ENCODE peak calls at places on chromosomes 2 and 18, in five cellular contexts. I is HepG2, Y is HCT116, J is SK-N-SH, E is GM12878. W is an unnamed sample.

GRCh38 chr18:55401638-55402191 is 186.3 kb downstream of the TCF4 start:
- DNase-seq in I (peak), Y (no peak), J (no peak), E (no peak), W (no peak)

GRCh38 chr2:215401896-215402379 is 33.9 kb downstream of the FN1 start:
- DNase-seq in I (no peak), Y (no peak), J (no peak), E (no peak), W (no peak)

GRCh38 chr2:696463-696862 is 19.3 kb upstream of the TMEM18 start:
- DNase-seq in I (no peak), Y (no peak), J (no peak), E (peak), W (no peak)

GRCh38 chr2:237557633-237558015 is 8.8 kb upstream of the PRLH start:
- DNase-seq in I (no peak), Y (no peak), J (no peak), E (no peak), W (no peak)

GRCh38 chr2:235605306-235605998 is 111.6 kb downstream of the AGAP1 start:
- DNase-seq in I (no peak), Y (no peak), J (peak), E (no peak), W (peak)

GRCh38 chr2:39719317-39719716 is 53.6 kb downstream of the TMEM178A start:
- DNase-seq in I (no peak), Y (no peak), J (no peak), E (no peak), W (no peak)

GRCh38 chr2:23283653-23284052 is 101.3 kb upstream of the KLHL29 start:
- DNase-seq in I (no peak), Y (no peak), J (no peak), E (no peak), W (no peak)

GRCh38 chr2:240991378-240992263 is 6.8 kb upstream of the SNED1 start:
- DNase-seq in I (peak), Y (peak), J (no peak), E (no peak), W (no peak)

GRCh38 chr2:167404896-167405295 is 516.6 kb downstream of the XIRP2 start:
- DNase-seq in I (no peak), Y (no peak), J (no peak), E (no peak), W (no peak)

GRCh38 chr18:28584726-28585125 is 407.8 kb upstream of the CDH2 start:
- DNase-seq in I (no peak), Y (peak), J (no peak), E (no peak), W (no peak)

GRCh38 chr18:38930881-38931753 is 1365.5 kb upstream of the CELF4 start:
- DNase-seq in I (no peak), Y (no peak), J (no peak), E (no peak), W (no peak)

GRCh38 chr2:76711490-76711889 is 810.7 kb downstream of the LRRTM4 start:
- DNase-seq in I (no peak), Y (no peak), J (no peak), E (no peak), W (no peak)

GRCh38 chr2:205361272-205361671 is 321.0 kb upstream of the NRP2 start:
- DNase-seq in I (no peak), Y (no peak), J (no peak), E (no peak), W (no peak)

GRCh38 chr2:63052411-63053234 is 2.0 kb downstream of the OTX1 start:
- DNase-seq in I (no peak), Y (no peak), J (peak), E (no peak), W (no peak)

GRCh38 chr2:80148906-80149305 is 155.6 kb downstream of the LRRTM1 start:
- DNase-seq in I (no peak), Y (no peak), J (no peak), E (no peak), W (no peak)

GRCh38 chr2:121530210-121530562 is 494 bp upstream of the RNU4ATAC start:
- DNase-seq in I (peak), Y (peak), J (peak), E (peak), W (no peak)

GRCh38 chr2:88185480-88185879 is 15.3 kb downstream of the THNSL2 start:
- DNase-seq in I (no peak), Y (no peak), J (no peak), E (no peak), W (no peak)

GRCh38 chr2:231300020-231300721 is 95.3 kb upstream of the B3GNT7 start:
- DNase-seq in I (peak), Y (no peak), J (no peak), E (peak), W (no peak)

GRCh38 chr2:212032032-212032431 is 506.6 kb downstream of the ERBB4 start:
- DNase-seq in I (no peak), Y (no peak), J (peak), E (no peak), W (no peak)

GRCh38 chr2:239775623-239776440 is 249.3 kb downstream of the NDUFA10 start:
- DNase-seq in I (no peak), Y (no peak), J (no peak), E (no peak), W (no peak)

GRCh38 chr2:192146069-192147006 is 48.4 kb downstream of the TMEFF2 start:
- DNase-seq in I (no peak), Y (no peak), J (no peak), E (no peak), W (no peak)

GRCh38 chr2:239168575-239168974 is 232.2 kb downstream of the HDAC4 start:
- DNase-seq in I (no peak), Y (no peak), J (no peak), E (no peak), W (no peak)

GRCh38 chr2:169509230-169509917 is at the start of gene KLHL41:
- DNase-seq in I (no peak), Y (no peak), J (no peak), E (no peak), W (no peak)

GRCh38 chr2:34652636-34653035 is 1053.5 kb upstream of the FAM98A start:
- DNase-seq in I (no peak), Y (no peak), J (no peak), E (no peak), W (no peak)

GRCh38 chr2:46857871-46858696 is 57.5 kb downstream of the MCFD2 start:
- DNase-seq in I (no peak), Y (no peak), J (no peak), E (no peak), W (peak)

GRCh38 chr2:29075894-29076700 is 1.8 kb upstream of the PCARE start:
- DNase-seq in I (no peak), Y (no peak), J (peak), E (no peak), W (no peak)

GRCh38 chr18:48657446-48658120 is 118.8 kb downstream of the CTIF start:
- DNase-seq in I (no peak), Y (no peak), J (no peak), E (no peak), W (no peak)

GRCh38 chr2:207394812-207395534 is 134.8 kb upstream of the CREB1 start:
- DNase-seq in I (no peak), Y (peak), J (no peak), E (no peak), W (peak)

GRCh38 chr2:205563646-205564045 is 118.7 kb upstream of the NRP2 start:
- DNase-seq in I (no peak), Y (peak), J (peak), E (no peak), W (peak)

GRCh38 chr2:143452817-143453462 is 323.7 kb downstream of the ARHGAP15 start:
- DNase-seq in I (no peak), Y (no peak), J (no peak), E (no peak), W (no peak)

GRCh38 chr2:206274434-206275273 is at the start of gene ZDBF2:
- DNase-seq in I (no peak), Y (no peak), J (peak), E (no peak), W (peak)

GRCh38 chr2:35228584-35228983 is 1127.0 kb upstream of the CRIM1 start:
- DNase-seq in I (no peak), Y (no peak), J (no peak), E (no peak), W (no peak)

GRCh38 chr18:46832856-46833255 is 76.0 kb upstream of the ST8SIA5 start:
- DNase-seq in I (no peak), Y (no peak), J (no peak), E (no peak), W (no peak)

GRCh38 chr2:4475618-4476017 is 772.2 kb downstream of the DCDC2C start:
- DNase-seq in I (no peak), Y (no peak), J (no peak), E (no peak), W (no peak)

GRCh38 chr2:8628179-8628869 is 53.5 kb upstream of the ID2 start:
- DNase-seq in I (no peak), Y (peak), J (no peak), E (no peak), W (peak)

GRCh38 chr18:79410171-79410641 is 14.5 kb downstream of the NFATC1 start:
- DNase-seq in I (no peak), Y (no peak), J (no peak), E (no peak), W (no peak)

GRCh38 chr2:191878576-191879298 is 31.8 kb upstream of the CAVIN2 start:
- DNase-seq in I (no peak), Y (no peak), J (no peak), E (no peak), W (no peak)

GRCh38 chr18:59820663-59821062 is 79.1 kb upstream of the PMAIP1 start:
- DNase-seq in I (no peak), Y (no peak), J (no peak), E (no peak), W (no peak)

GRCh38 chr2:221535824-221536223 is 36.3 kb downstream of the EPHA4 start:
- DNase-seq in I (no peak), Y (no peak), J (no peak), E (no peak), W (no peak)
- TF ChIP-seq ZBTB33 in I (no peak), Y (no peak), J (no peak), E (no peak), W (no peak)

GRCh38 chr2:173124441-173124840 is 48.8 kb downstream of the MAP3K20 start:
- DNase-seq in I (no peak), Y (no peak), J (no peak), E (no peak), W (no peak)
- TF ChIP-seq ZBTB33 in I (no peak), Y (no peak), J (no peak), E (no peak), W (no peak)

GRCh38 chr2:70086838-70087702 is at the start of gene PCBP1:
- DNase-seq in I (peak), Y (peak), J (peak), E (peak), W (peak)

GRCh38 chr2:70083344-70084156 is 3.7 kb upstream of the PCBP1 start:
- DNase-seq in I (peak), Y (peak), J (no peak), E (peak), W (peak)

GRCh38 chr2:70086278-70086837 is 919 bp upstream of the PCBP1 start:
- DNase-seq in I (peak), Y (peak), J (peak), E (peak), W (peak)

GRCh38 chr2:70085711-70086277 is 1.5 kb upstream of the PCBP1 start:
- DNase-seq in I (no peak), Y (no peak), J (no peak), E (no peak), W (no peak)

GRCh38 chr2:70084973-70085710 is 2.1 kb upstream of the PCBP1 start:
- DNase-seq in I (no peak), Y (peak), J (no peak), E (peak), W (peak)
- TF ChIP-seq ZBTB33 in I (no peak), Y (no peak), J (no peak), E (no peak), W (no peak)

GRCh38 chr2:74186038-74186437 is 7.4 kb upstream of the MOB1A start:
- DNase-seq in I (no peak), Y (no peak), J (no peak), E (peak), W (peak)
- TF ChIP-seq ZBTB33 in I (no peak), Y (no peak), J (no peak), E (no peak), W (no peak)

DNA sequence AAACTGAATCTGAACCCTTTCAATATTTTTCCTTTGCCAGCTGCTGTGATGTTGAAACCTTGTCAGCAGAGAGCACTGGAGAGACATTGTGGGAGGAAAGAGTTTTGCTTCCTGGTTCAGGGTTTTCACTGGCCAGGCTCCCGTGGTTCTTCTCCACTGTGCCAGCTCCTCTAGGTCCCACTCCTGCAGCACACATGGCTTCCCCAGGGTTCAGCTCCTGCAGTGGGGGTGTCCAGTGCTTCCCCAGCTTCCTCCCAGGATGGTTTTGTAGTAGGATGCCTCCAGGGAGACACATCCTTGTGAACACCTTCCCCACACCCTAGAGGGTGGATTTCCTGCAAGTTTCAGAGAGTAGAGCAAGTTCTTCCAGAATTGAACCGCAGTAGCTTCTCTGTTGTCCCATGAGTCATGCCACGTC is 24.0 kb upstream of the SULT1C3 start:
- DNase-seq in I (peak), Y (peak), J (no peak), E (no peak), W (peak)
- TF ChIP-seq ZBTB33 in I (no peak), Y (no peak), J (no peak), E (no peak), W (no peak)

GRCh38 chr18:36851202-36851590 is 22.3 kb downstream of the KIAA1328 start:
- DNase-seq in I (no peak), Y (no peak), J (no peak), E (no peak), W (no peak)
- TF ChIP-seq ZBTB33 in I (no peak), Y (no peak), J (no peak), E (no peak), W (no peak)